ENCODE peak calls at places on chromosomes 5 and 9, in ten cellular contexts. K is NCI-H524 treated with DMSO at 0.1 percent for 48 hours; C is breast epithelium; U is naive thymus-derived CD8-positive, alpha-beta T cell; P is head of caudate nucleus; Q is cortex of kidney; I is stimulated activated CD8-positive, alpha-beta memory T cell treated with anti-CD3 and anti-CD28 coated beads, Interleukin-4, amount 100 ng/mL, for 24 hours; G is T-helper 1 cell; O is GM12891; Y is A172. J is an unnamed sample.

GRCh38 chr9:123356851-123357747 is 1.1 kb downstream of the CRB2 start:
- DNase-seq in K (no peak), C (no peak), U (no peak), P (peak), Q (no peak), I (no peak), G (no peak), O (no peak), Y (no peak), J (no peak)

GRCh38 chr5:122151640-122152039 is 22.3 kb downstream of the ZNF474 start:
- DNase-seq in K (no peak), C (no peak), U (no peak), P (no peak), Q (no peak), I (no peak), G (no peak), O (no peak), Y (peak), J (no peak)

GRCh38 chr9:116390306-116391228 is 237.0 kb downstream of the PAPPA start:
- DNase-seq in K (peak), C (no peak), U (no peak), P (no peak), Q (no peak), I (no peak), G (no peak), O (no peak), Y (no peak), J (no peak)

GRCh38 chr9:136173648-136174290 is 31.2 kb downstream of the LHX3 start:
- DNase-seq in K (no peak), C (no peak), U (no peak), P (no peak), Q (no peak), I (no peak), G (no peak), O (no peak), Y (no peak), J (no peak)

GRCh38 chr9:13948037-13948436 is 365.9 kb downstream of the NFIB start:
- DNase-seq in K (no peak), C (no peak), U (no peak), P (no peak), Q (no peak), I (no peak), G (no peak), O (no peak), Y (no peak), J (no peak)

GRCh38 chr5:139856694-139857093 is 61.1 kb downstream of the PSD2 start:
- DNase-seq in K (no peak), C (no peak), U (no peak), P (no peak), Q (no peak), I (no peak), G (no peak), O (no peak), Y (no peak), J (no peak)

GRCh38 chr9:92728831-92729734 is 35.5 kb downstream of the BICD2 start:
- DNase-seq in K (peak), C (no peak), U (no peak), P (peak), Q (no peak), I (no peak), G (no peak), O (peak), Y (no peak), J (peak)

GRCh38 chr9:5949103-5949699 is 58.5 kb downstream of the MLANA start:
- DNase-seq in K (no peak), C (no peak), U (peak), P (no peak), Q (no peak), I (no peak), G (no peak), O (no peak), Y (peak), J (no peak)

GRCh38 chr9:6805532-6805931 is 47.8 kb downstream of the KDM4C start:
- DNase-seq in K (no peak), C (no peak), U (no peak), P (peak), Q (no peak), I (no peak), G (no peak), O (no peak), Y (no peak), J (no peak)

GRCh38 chr9:97529363-97530076 is 28.1 kb downstream of the TMOD1 start:
- DNase-seq in K (no peak), C (no peak), U (no peak), P (peak), Q (no peak), I (no peak), G (no peak), O (peak), Y (peak), J (peak)

GRCh38 chr5:170971-171800 is 20.1 kb upstream of the LRRC14B start:
- DNase-seq in K (no peak), C (no peak), U (no peak), P (no peak), Q (no peak), I (no peak), G (no peak), O (no peak), Y (no peak), J (peak)

GRCh38 chr5:72402381-72402890 is 82.3 kb downstream of the PTCD2 start:
- DNase-seq in K (no peak), C (no peak), U (no peak), P (no peak), Q (no peak), I (no peak), G (no peak), O (no peak), Y (peak), J (no peak)

GRCh38 chr9:93946338-93946712 is 8.8 kb downstream of the BARX1 start:
- DNase-seq in K (no peak), C (no peak), U (no peak), P (no peak), Q (no peak), I (no peak), G (no peak), O (no peak), Y (no peak), J (no peak)

GRCh38 chr9:84255701-84256100 is 84.9 kb downstream of the SLC28A3 start:
- DNase-seq in K (no peak), C (no peak), U (no peak), P (no peak), Q (no peak), I (no peak), G (no peak), O (no peak), Y (no peak), J (no peak)

GRCh38 chr9:17775646-17776045 is 196.8 kb downstream of the SH3GL2 start:
- DNase-seq in K (peak), C (no peak), U (no peak), P (no peak), Q (no peak), I (no peak), G (no peak), O (no peak), Y (no peak), J (no peak)

GRCh38 chr5:59661939-59662615 is 231.4 kb downstream of the PDE4D start:
- DNase-seq in K (no peak), C (no peak), U (no peak), P (no peak), Q (no peak), I (no peak), G (no peak), O (no peak), Y (peak), J (no peak)

GRCh38 chr5:142506046-142506445 is 179.8 kb downstream of the FGF1 start:
- DNase-seq in K (no peak), C (no peak), U (no peak), P (no peak), Q (no peak), I (no peak), G (no peak), O (no peak), Y (peak), J (no peak)

GRCh38 chr9:129026442-129027223 is 1.5 kb downstream of the SH3GLB2 start:
- DNase-seq in K (no peak), C (peak), U (no peak), P (peak), Q (no peak), I (no peak), G (no peak), O (no peak), Y (no peak), J (no peak)